ENCODE peak calls at places on chromosomes 12 and 14, in nine cellular contexts. N is tibial nerve, O is A549, R is HepG2, S is stomach, G is sigmoid colon, U is suprapubic skin, W is H1, V is transverse colon. P is an unnamed sample.
A peak's percentile ranks its signal among the peaks of the same experiment; 100 is the strongest.

GRCh38 chr12:28550757-28551381 is 360.6 kb downstream of the CCDC91 start:
- DNase-seq in G (no peak), S (no peak), R (peak; percentile 16), U (no peak), O (peak; percentile 23), W (no peak), N (no peak), V (no peak), P (no peak)

GRCh38 chr12:87116778-87117177 is 860.6 kb upstream of the MGAT4C start:
- DNase-seq in W (no peak), V (no peak), R (no peak), U (no peak), S (no peak), O (no peak), N (no peak), G (no peak), P (no peak)

GRCh38 chr12:107196681-107197080 is 103.3 kb upstream of the CRY1 start:
- DNase-seq in V (no peak), S (no peak), W (no peak), U (no peak), R (no peak), N (no peak), O (no peak), G (no peak), P (no peak)

GRCh38 chr12:112419269-112420133 is 754 bp downstream of the PTPN11 start:
- DNase-seq in S (peak; percentile 64), U (peak; percentile 88), R (peak; percentile 59), N (peak; percentile 53), G (peak; percentile 89), W (no peak), V (peak; percentile 61), O (peak; percentile 79), P (peak; percentile 60)

GRCh38 chr12:110039085-110039807 is 9.1 kb downstream of the C12orf76 start:
- DNase-seq in W (no peak), V (peak; percentile 44), S (peak; percentile 43), R (peak; percentile 99), U (no peak), N (no peak), G (no peak), O (peak; percentile 98), P (no peak)

GRCh38 chr14:94601961-94602391 is 10.2 kb upstream of the SERPINA3 start:
- DNase-seq in S (peak; percentile 60), U (peak; percentile 88), W (no peak), R (peak; percentile 53), N (peak; percentile 82), O (peak; percentile 75), G (peak; percentile 94), V (peak; percentile 51), P (peak; percentile 87)

GRCh38 chr12:74725154-74725553 is 187.5 kb downstream of the ATXN7L3B start:
- DNase-seq in V (no peak), O (no peak), N (no peak), R (no peak), S (no peak), U (no peak), W (no peak), G (no peak), P (no peak)

GRCh38 chr12:72110814-72111615 is 161.2 kb upstream of the TRHDE start:
- DNase-seq in R (no peak), W (no peak), S (no peak), O (no peak), N (no peak), U (no peak), G (no peak), V (no peak), P (no peak)

GRCh38 chr12:47276253-47277070 is 196.7 kb upstream of the AMIGO2 start:
- DNase-seq in G (no peak), S (no peak), V (peak; percentile 67), O (peak; percentile 85), W (no peak), R (peak; percentile 29), U (no peak), N (peak; percentile 6), P (no peak)

GRCh38 chr12:93783827-93784226 is 106.7 kb downstream of the CRADD start:
- DNase-seq in W (no peak), S (no peak), O (no peak), U (no peak), N (no peak), R (no peak), V (no peak), G (no peak), P (no peak)

GRCh38 chr14:102517412-102518062 is 8.0 kb upstream of the ANKRD9 start:
- DNase-seq in N (no peak), R (no peak), G (peak; percentile 68), S (no peak), U (no peak), W (no peak), O (no peak), V (peak; percentile 40), P (no peak)

GRCh38 chr12:69966839-69967238 is 141.8 kb downstream of the MYRFL start:
- DNase-seq in S (peak; percentile 41), R (no peak), N (no peak), U (no peak), O (peak; percentile 34), W (no peak), G (no peak), V (no peak), P (no peak)

GRCh38 chr14:34318014-34318413 is 144.0 kb downstream of the SPTSSA start:
- DNase-seq in W (no peak), U (no peak), N (no peak), G (no peak), R (no peak), S (no peak), V (no peak), O (no peak), P (no peak)

GRCh38 chr12:7439579-7440505 is 4.1 kb downstream of the CD163L1 start:
- DNase-seq in W (peak; percentile 31), N (no peak), S (no peak), O (peak; percentile 93), U (no peak), V (peak; percentile 47), G (no peak), R (no peak), P (no peak)

GRCh38 chr12:50550530-50551223 is 45.9 kb downstream of the DIP2B start:
- DNase-seq in V (peak; percentile 53), N (no peak), S (no peak), W (no peak), G (no peak), O (no peak), U (no peak), R (no peak), P (peak; percentile 35)

GRCh38 chr14:85417396-85417795 is 112.5 kb upstream of the FLRT2 start:
- DNase-seq in V (no peak), W (no peak), R (no peak), U (no peak), G (no peak), N (no peak), S (no peak), O (no peak), P (no peak)

GRCh38 chr14:50001999-50002925 is 109.4 kb downstream of the ARF6 start:
- DNase-seq in O (no peak), S (peak; percentile 34), W (no peak), U (peak; percentile 77), N (no peak), R (no peak), V (peak; percentile 41), G (no peak), P (no peak)

DNA sequence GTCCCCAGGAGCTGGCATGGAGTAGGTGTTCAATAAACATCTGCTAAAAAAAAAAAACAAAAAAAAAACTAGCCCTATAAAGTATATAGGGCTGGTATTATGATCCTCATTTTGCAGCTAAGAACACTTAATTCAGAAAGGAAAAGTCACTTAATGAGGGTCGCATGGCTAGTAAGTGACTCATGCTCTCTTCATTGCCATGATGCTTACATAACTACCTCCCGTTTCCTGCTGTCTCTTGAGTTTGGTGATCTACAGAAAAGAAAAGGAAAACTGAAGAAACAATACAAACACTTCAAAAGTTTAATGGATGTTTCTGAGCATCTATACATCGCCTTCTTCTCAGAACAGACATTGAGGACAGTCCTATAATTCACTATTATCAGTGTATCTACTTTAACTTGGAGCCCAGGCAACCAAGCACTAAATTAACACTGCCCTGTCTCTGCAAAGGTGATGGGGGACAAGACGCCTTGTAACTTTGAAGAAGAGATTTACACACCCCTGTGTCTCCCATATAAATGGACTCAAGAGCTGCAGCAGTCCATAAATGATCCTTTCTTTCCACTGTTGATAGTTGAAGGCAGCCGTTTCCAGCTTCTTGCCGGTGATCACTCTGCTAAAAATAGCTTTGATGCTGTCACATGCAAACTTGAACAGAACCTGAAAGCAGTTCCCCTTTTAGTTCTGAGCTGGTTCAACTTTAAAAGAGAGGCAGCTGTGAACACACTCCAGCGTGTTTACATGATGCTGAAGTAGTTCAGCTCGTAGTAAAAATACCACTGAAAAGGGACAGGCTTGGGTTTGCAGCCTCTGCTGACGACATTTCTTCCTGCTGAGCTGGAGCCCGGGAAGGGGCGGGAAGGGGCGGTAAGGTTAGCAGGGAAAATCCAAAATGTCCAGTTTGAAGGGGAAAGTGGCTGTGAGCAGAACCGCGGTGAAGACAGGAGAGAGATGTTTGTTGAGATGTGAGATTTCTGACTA is 113.3 kb downstream of the FOXN3 start:
- DNase-seq in W (no peak), R (peak; percentile 12), G (peak; percentile 91), V (peak; percentile 64), N (peak; percentile 64), S (peak; percentile 36), O (no peak), U (peak; percentile 76), P (peak; percentile 73)
- TF ChIP-seq POLR2A in W (no peak), R (no peak), G (no peak), V (peak; percentile 36), N (no peak), S (no peak), O (no peak), U (no peak), P (peak; percentile 12)

GRCh38 chr12:56079729-56080555 is at the start of gene ERBB3:
- DNase-seq in G (peak; percentile 87), S (peak; percentile 89), U (peak; percentile 90), R (peak; percentile 82), V (peak; percentile 90), N (peak; percentile 36), O (peak; percentile 80), W (no peak), P (peak; percentile 63)
- TF ChIP-seq CTCF in G (no peak), S (peak; percentile 32), U (no peak), R (peak; percentile 35), V (no peak), N (no peak), O (no peak), W (no peak), P (peak; percentile 17)

GRCh38 chr12:59708059-59708458 is 112.2 kb downstream of the SLC16A7 start:
- DNase-seq in U (no peak), N (no peak), W (no peak), O (no peak), G (no peak), S (no peak), V (no peak), R (no peak), P (no peak)
- TF ChIP-seq EP300 in U (no peak), N (no peak), W (no peak), O (no peak), G (no peak), S (no peak), V (no peak), R (no peak), P (no peak)

DNA sequence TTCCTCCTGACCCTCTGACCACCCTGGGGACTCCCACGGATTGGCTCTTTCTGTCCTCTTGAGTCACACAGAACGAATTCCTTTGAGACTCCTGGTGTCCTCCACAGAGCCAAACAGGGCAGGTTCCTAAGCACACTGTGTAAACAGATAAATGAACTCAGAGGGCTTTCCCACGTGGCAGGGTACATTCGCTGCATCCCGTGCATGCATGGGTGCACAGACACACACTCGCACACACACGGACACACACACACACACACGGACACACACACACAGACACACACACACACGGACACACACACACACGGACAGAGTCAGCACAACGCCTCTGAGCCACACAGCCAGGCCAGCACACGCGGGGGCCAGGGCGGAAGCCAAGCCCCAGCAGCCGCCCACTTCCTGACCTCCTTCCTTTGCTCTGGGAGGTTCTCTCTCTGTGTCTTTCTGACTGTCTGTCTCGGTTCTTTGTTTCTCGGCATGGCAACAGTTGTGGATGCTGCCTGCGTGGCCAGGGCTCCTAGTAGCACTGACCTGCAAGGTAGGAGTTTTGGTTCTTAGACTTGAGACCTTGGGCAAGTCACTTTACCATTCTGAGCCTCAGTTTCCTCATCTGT is 706 bp downstream of the CRACR2A start:
- DNase-seq in N (peak; percentile 17), R (peak; percentile 13), V (peak; percentile 63), U (no peak), G (no peak), W (no peak), O (no peak), S (peak; percentile 30), P (peak; percentile 20)
- TF ChIP-seq POLR2A in N (no peak), R (no peak), V (no peak), U (no peak), G (no peak), W (no peak), O (no peak), S (no peak), P (no peak)